ENCODE peak calls at places on chromosome 14, in eight cellular contexts. D is nephron progenitor cell, F is ovary, S is heart left ventricle, Z is PC-9, M is coronary artery, I is AG04450, J is fibroblast of lung. C is an unnamed sample.
A peak's percentile ranks its signal among the peaks of the same experiment; 100 is the strongest.

GRCh38 chr14:34835312-34835711 is 39.8 kb downstream of the BAZ1A start:
- DNase-seq in D (no peak), F (no peak), S (no peak), Z (no peak), M (no peak), I (no peak), J (no peak), C (no peak)

GRCh38 chr14:30069536-30069935 is 141.9 kb upstream of the PRKD1 start:
- DNase-seq in D (no peak), F (no peak), S (no peak), Z (no peak), M (no peak), I (no peak), J (no peak), C (no peak)

GRCh38 chr14:26401170-26401968 is 196.5 kb downstream of the NOVA1 start:
- DNase-seq in D (no peak), F (no peak), S (no peak), Z (no peak), M (no peak), I (no peak), J (no peak), C (peak; percentile 30)

GRCh38 chr14:21846227-21846885 is 172.7 kb upstream of the OR4E1 start:
- DNase-seq in D (peak; percentile 69), F (no peak), S (peak; percentile 62), Z (peak; percentile 28), M (no peak), I (no peak), J (no peak), C (peak; percentile 7)

GRCh38 chr14:71799831-71800230 is 132.4 kb upstream of the RGS6 start:
- DNase-seq in D (no peak), F (no peak), S (no peak), Z (no peak), M (no peak), I (no peak), J (no peak), C (no peak)

GRCh38 chr14:89702151-89702936 is 252.2 kb downstream of the EFCAB11 start:
- DNase-seq in D (no peak), F (peak; percentile 54), S (peak; percentile 61), Z (no peak), M (peak; percentile 76), I (peak; percentile 21), J (peak; percentile 65), C (peak; percentile 19)

GRCh38 chr14:61638595-61639391 is 56.5 kb upstream of the HIF1A start:
- DNase-seq in D (no peak), F (no peak), S (no peak), Z (no peak), M (no peak), I (no peak), J (peak; percentile 85), C (no peak)

GRCh38 chr14:75294649-75295033 is 16.0 kb downstream of the FOS start:
- DNase-seq in D (peak; percentile 18), F (no peak), S (no peak), Z (no peak), M (no peak), I (no peak), J (no peak), C (no peak)

GRCh38 chr14:74620497-74620921 is 8.5 kb upstream of the LTBP2 start:
- DNase-seq in D (no peak), F (no peak), S (no peak), Z (peak; percentile 91), M (no peak), I (peak; percentile 61), J (peak; percentile 73), C (no peak)

GRCh38 chr14:104228221-104228620 is 89.8 kb downstream of the KIF26A start:
- DNase-seq in D (no peak), F (no peak), S (peak; percentile 33), Z (no peak), M (no peak), I (no peak), J (no peak), C (no peak)

GRCh38 chr14:61360796-61361526 is 39.6 kb downstream of the PRKCH start:
- DNase-seq in D (no peak), F (no peak), S (no peak), Z (peak; percentile 24), M (no peak), I (no peak), J (no peak), C (no peak)

GRCh38 chr14:30980980-30981379 is 44.5 kb upstream of the AP4S1 start:
- DNase-seq in D (no peak), F (no peak), S (no peak), Z (no peak), M (no peak), I (no peak), J (no peak), C (no peak)

GRCh38 chr14:77186911-77187648 is 5.5 kb downstream of the TMEM63C start:
- DNase-seq in D (no peak), F (peak; percentile 50), S (no peak), Z (peak; percentile 64), M (no peak), I (no peak), J (no peak), C (peak; percentile 83)

GRCh38 chr14:65243766-65244442 is 141.6 kb upstream of the MAX start:
- DNase-seq in D (no peak), F (no peak), S (no peak), Z (no peak), M (no peak), I (no peak), J (no peak), C (no peak)

GRCh38 chr14:22482782-22483553 is 106.1 kb downstream of the DAD1 start:
- DNase-seq in D (no peak), F (no peak), S (no peak), Z (no peak), M (no peak), I (no peak), J (no peak), C (no peak)

GRCh38 chr14:69796797-69797500 is at the start of gene SLC10A1:
- DNase-seq in D (no peak), F (no peak), S (no peak), Z (no peak), M (no peak), I (no peak), J (no peak), C (no peak)

GRCh38 chr14:55328317-55328716 is 57.1 kb downstream of the FBXO34 start:
- DNase-seq in D (no peak), F (no peak), S (no peak), Z (no peak), M (no peak), I (no peak), J (no peak), C (no peak)

GRCh38 chr14:90518941-90519256 is 122.1 kb downstream of the CALM1 start:
- DNase-seq in D (no peak), F (peak; percentile 51), S (no peak), Z (no peak), M (no peak), I (no peak), J (no peak), C (no peak)

GRCh38 chr14:68377459-68377858 is 415.4 kb downstream of the ZFP36L1 start:
- DNase-seq in D (no peak), F (no peak), S (peak; percentile 56), Z (no peak), M (no peak), I (no peak), J (no peak), C (no peak)

GRCh38 chr14:100022772-100023451 is 42.3 kb upstream of the EVL start:
- DNase-seq in D (peak; percentile 51), F (no peak), S (no peak), Z (no peak), M (no peak), I (no peak), J (peak; percentile 59), C (no peak)

GRCh38 chr14:23539209-23539866 is 12.2 kb downstream of the ZFHX2 start:
- DNase-seq in D (peak; percentile 71), F (no peak), S (no peak), Z (no peak), M (no peak), I (no peak), J (peak; percentile 46), C (peak; percentile 34)

GRCh38 chr14:35369701-35370191 is 34.8 kb downstream of the NFKBIA start:
- DNase-seq in D (no peak), F (no peak), S (no peak), Z (peak; percentile 60), M (no peak), I (no peak), J (no peak), C (peak; percentile 29)

GRCh38 chr14:91317381-91318313 is 73.1 kb upstream of the GPR68 start:
- DNase-seq in D (no peak), F (peak; percentile 83), S (peak; percentile 94), Z (no peak), M (no peak), I (no peak), J (peak; percentile 34), C (peak; percentile 65)

GRCh38 chr14:69002069-69002468 is 23.0 kb upstream of the ACTN1 start:
- DNase-seq in D (no peak), F (no peak), S (no peak), Z (peak; percentile 51), M (no peak), I (no peak), J (no peak), C (peak; percentile 57)

GRCh38 chr14:64747327-64747726 is 43.1 kb downstream of the PLEKHG3 start:
- DNase-seq in D (no peak), F (no peak), S (no peak), Z (no peak), M (no peak), I (no peak), J (no peak), C (no peak)

DNA sequence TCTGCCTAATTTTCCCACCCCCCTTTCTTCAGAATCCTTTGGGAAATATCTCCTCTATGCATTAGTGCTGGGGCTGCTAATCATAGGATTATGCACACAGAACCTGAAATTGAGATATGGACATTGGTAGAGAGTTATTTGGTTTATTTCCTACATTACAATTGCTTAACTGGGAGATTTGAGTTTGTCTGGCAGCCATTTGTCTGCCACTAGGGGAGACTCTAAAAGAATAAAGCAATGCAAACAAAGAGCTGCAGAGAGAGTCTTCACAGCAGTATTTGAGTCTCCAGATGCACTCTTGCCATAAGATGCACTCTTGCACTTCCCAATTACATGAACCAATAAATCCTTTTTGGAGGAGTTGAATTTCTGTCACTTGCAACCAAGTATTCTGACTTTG is 12.0 kb upstream of the PCNX4 start:
- DNase-seq in D (no peak), F (no peak), S (no peak), Z (no peak), M (no peak), I (no peak), J (no peak), C (no peak)
- TF ChIP-seq CTCF in D (no peak), F (no peak), S (no peak), Z (no peak), M (no peak), I (peak; percentile 34), J (no peak), C (no peak)

GRCh38 chr14:78848234-78848820 is 678.2 kb downstream of the NRXN3 start:
- DNase-seq in D (peak; percentile 71), F (no peak), S (no peak), Z (peak; percentile 71), M (no peak), I (no peak), J (peak; percentile 12), C (peak; percentile 21)
- TF ChIP-seq CTCF in D (peak; percentile 95), F (no peak), S (peak; percentile 64), Z (peak; percentile 100), M (peak; percentile 33), I (peak; percentile 86), J (peak; percentile 73), C (peak; percentile 77)

GRCh38 chr14:92510972-92511371 is 2.6 kb upstream of the RIN3 start:
- DNase-seq in D (no peak), F (no peak), S (no peak), Z (peak; percentile 19), M (no peak), I (no peak), J (no peak), C (no peak)
- TF ChIP-seq CTCF in D (no peak), F (no peak), S (no peak), Z (peak; percentile 40), M (no peak), I (no peak), J (no peak), C (no peak)

GRCh38 chr14:81710232-81710845 is 176.7 kb upstream of the SEL1L start:
- DNase-seq in D (peak; percentile 31), F (no peak), S (no peak), Z (no peak), M (no peak), I (no peak), J (peak; percentile 11), C (peak; percentile 22)
- TF ChIP-seq CTCF in D (peak; percentile 67), F (no peak), S (peak; percentile 62), Z (peak; percentile 47), M (peak; percentile 30), I (no peak), J (no peak), C (peak; percentile 35)